ENCODE peak calls at places on chromosomes 11 and 22, in six cellular contexts. R is activated T-helper 9 cell treated with anti-CD3 and anti-CD28 coated beads, Interleukin-2, amount 50 U/mL, for 16 hours; S is posterior vena cava; V is Caki2; U is anterior cingulate cortex; G is HTR-8/SVneo. D is an unnamed sample.

GRCh38 chr22:30290679-30291333 is 1.5 kb upstream of the CASTOR1 start:
- DNase-seq in R (no peak), V (peak), G (no peak), S (peak), U (peak), D (no peak)

GRCh38 chr22:31838917-31839316 is 85.1 kb downstream of the DEPDC5 start:
- DNase-seq in R (no peak), G (no peak), S (no peak), U (no peak), V (no peak), D (no peak)

GRCh38 chr11:19879309-19880087 is 166.9 kb downstream of the NAV2 start:
- DNase-seq in G (no peak), V (no peak), R (no peak), S (no peak), U (no peak), D (no peak)

GRCh38 chr11:63508009-63508408 is 2.1 kb downstream of the LGALS12 start:
- DNase-seq in G (no peak), S (no peak), U (peak), R (no peak), V (peak), D (no peak)

GRCh38 chr22:30968015-30968923 is at the start of gene MORC2:
- DNase-seq in R (no peak), U (no peak), S (no peak), G (peak), V (no peak), D (no peak)

GRCh38 chr11:87296627-87297026 is 258.9 kb downstream of the TMEM135 start:
- DNase-seq in U (no peak), R (no peak), V (no peak), S (no peak), G (no peak), D (no peak)

GRCh38 chr22:47918276-47918928 is 1156.0 kb downstream of the TBC1D22A start:
- DNase-seq in G (no peak), R (peak), S (no peak), V (no peak), U (no peak), D (no peak)

GRCh38 chr22:44828193-44828592 is 75.8 kb downstream of the ARHGAP8 start:
- DNase-seq in G (peak), R (no peak), V (no peak), U (no peak), S (peak), D (no peak)

GRCh38 chr11:88174627-88175003 is 628 bp downstream of the RAB38 start:
- DNase-seq in U (no peak), G (no peak), R (peak), S (peak), V (peak), D (no peak)